ENCODE peak calls at places on chromosomes 2 and 18, in nine cellular contexts. E is K562; J is GM23248; B is ascending aorta; R is right cardiac atrium; I is sigmoid colon; K is CD4-positive, alpha-beta T cell; M is colonic mucosa; V is adrenal gland. N is an unnamed sample.

GRCh38 chr2:155368934-155369333 is 670.4 kb downstream of the KCNJ3 start:
- DNase-seq in V (no peak), J (peak; percentile 32), K (no peak), R (no peak), M (no peak), B (no peak), I (no peak), E (no peak), N (no peak)

GRCh38 chr18:63257453-63257852 is 62.1 kb downstream of the BCL2 start:
- DNase-seq in E (no peak), K (no peak), R (no peak), V (no peak), I (no peak), B (no peak), J (no peak), M (no peak), N (no peak)

GRCh38 chr2:43948370-43948769 is 47.4 kb downstream of the LRPPRC start:
- DNase-seq in J (no peak), V (no peak), K (no peak), I (no peak), M (no peak), R (no peak), B (no peak), E (no peak), N (no peak)

GRCh38 chr2:220144411-220144810 is 517.0 kb downstream of the SLC4A3 start:
- DNase-seq in K (no peak), B (no peak), E (no peak), M (no peak), R (peak; percentile 50), I (no peak), V (no peak), J (peak; percentile 81), N (no peak)

GRCh38 chr2:216294305-216294704 is 78.0 kb downstream of the MARCHF4 start:
- DNase-seq in M (no peak), E (no peak), K (no peak), V (no peak), I (no peak), R (no peak), J (no peak), B (no peak), N (no peak)

GRCh38 chr18:2847341-2848144 is 737 bp downstream of the EMILIN2 start:
- DNase-seq in R (peak; percentile 78), E (peak; percentile 61), J (peak; percentile 68), I (peak; percentile 68), M (no peak), K (no peak), B (peak; percentile 73), V (no peak), N (no peak)

GRCh38 chr18:55387139-55387984 is 200.6 kb downstream of the TCF4 start:
- DNase-seq in V (peak; percentile 51), J (no peak), I (no peak), B (no peak), K (no peak), E (peak; percentile 26), M (no peak), R (no peak), N (no peak)

GRCh38 chr2:235793163-235793752 is 299.4 kb downstream of the AGAP1 start:
- DNase-seq in K (no peak), E (no peak), V (no peak), J (peak; percentile 69), R (no peak), B (no peak), M (no peak), I (peak; percentile 58), N (no peak)

GRCh38 chr18:11728247-11728646 is 39.2 kb downstream of the GNAL start:
- DNase-seq in V (no peak), B (no peak), M (no peak), I (no peak), R (no peak), E (no peak), K (no peak), J (no peak), N (no peak)

GRCh38 chr2:96554293-96555145 is 18.0 kb downstream of the ARID5A start:
- DNase-seq in R (peak; percentile 90), V (peak; percentile 71), J (peak; percentile 76), E (peak; percentile 61), M (peak; percentile 58), K (peak; percentile 69), I (peak; percentile 91), B (peak; percentile 89), N (no peak)

GRCh38 chr2:85367180-85367579 is 12.6 kb downstream of the ELMOD3 start:
- DNase-seq in E (no peak), K (no peak), I (no peak), B (no peak), R (no peak), M (no peak), J (no peak), V (no peak), N (no peak)

GRCh38 chr18:75276813-75277628 is 66.4 kb downstream of the TSHZ1 start:
- DNase-seq in E (no peak), V (no peak), M (no peak), J (peak; percentile 77), I (no peak), R (no peak), B (no peak), K (no peak), N (no peak)

GRCh38 chr2:182103531-182103930 is 117.9 kb downstream of the PPP1R1C start:
- DNase-seq in R (no peak), I (no peak), E (no peak), V (no peak), B (no peak), M (no peak), K (no peak), J (peak; percentile 19), N (no peak)

GRCh38 chr2:216796096-216796840 is 63.6 kb downstream of the TNP1 start:
- DNase-seq in I (no peak), E (no peak), K (no peak), J (no peak), V (no peak), B (no peak), M (no peak), R (no peak), N (no peak)

GRCh38 chr2:40485319-40485718 is 33.4 kb upstream of the SLC8A1 start:
- DNase-seq in R (no peak), B (no peak), V (no peak), J (no peak), I (no peak), K (no peak), M (no peak), E (no peak), N (no peak)

GRCh38 chr2:40487592-40487991 is 35.7 kb upstream of the SLC8A1 start:
- DNase-seq in I (no peak), K (no peak), E (no peak), B (no peak), J (peak; percentile 9), R (peak; percentile 21), V (no peak), M (no peak), N (no peak)

GRCh38 chr2:40488101-40488598 is 36.3 kb upstream of the SLC8A1 start:
- DNase-seq in I (no peak), K (no peak), R (no peak), M (no peak), J (peak; percentile 73), V (no peak), B (no peak), E (no peak), N (no peak)

GRCh38 chr2:40489678-40489960 is 37.7 kb upstream of the SLC8A1 start:
- DNase-seq in V (no peak), J (no peak), K (no peak), I (no peak), M (no peak), E (no peak), R (no peak), B (no peak), N (no peak)

DNA sequence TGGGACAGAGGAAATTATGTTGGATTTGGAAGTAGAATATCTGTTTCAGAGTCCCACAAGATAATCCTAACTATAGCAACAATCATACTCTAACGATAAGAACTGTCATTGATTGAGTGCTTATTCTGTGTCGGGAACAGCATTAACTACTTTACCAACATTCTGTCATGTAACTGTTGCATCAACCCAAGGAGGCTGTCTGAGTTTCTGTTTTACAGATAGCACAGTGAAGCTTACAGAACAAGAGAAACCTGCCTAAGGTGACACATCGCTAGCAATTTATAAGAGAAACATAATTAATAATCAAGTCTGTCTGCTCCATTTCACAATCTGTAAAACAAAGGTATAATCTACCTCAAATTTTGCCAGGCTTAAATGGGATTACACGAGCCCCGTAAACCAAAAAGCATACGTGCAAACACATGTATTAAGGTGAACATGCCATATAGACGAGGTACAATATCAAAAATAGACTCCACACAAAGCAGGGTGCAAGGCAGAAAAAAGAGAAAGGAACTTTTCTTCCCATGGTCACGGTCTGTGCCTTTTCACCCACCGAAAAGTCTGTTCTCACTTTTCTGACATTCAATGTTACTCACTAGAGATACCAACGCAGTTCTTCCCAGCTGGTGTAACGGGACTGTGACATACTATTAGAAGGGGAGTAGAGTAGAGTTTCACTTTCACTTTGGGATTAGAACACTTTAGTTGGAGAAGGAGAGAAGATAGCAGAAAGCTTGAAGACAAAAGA is 37.2 kb upstream of the SLC8A1 start:
- DNase-seq in M (no peak), E (no peak), B (no peak), I (peak; percentile 64), R (no peak), J (peak; percentile 58), V (no peak), K (no peak), N (no peak)
- H3K27ac ChIP-seq in M (peak overlapping the region; percentile 45), E (no peak overlapping the region), B (no peak overlapping the region), I (peak overlapping the region; percentile 75), R (peak overlapping the region; percentile 66), J (no peak overlapping the region), V (no peak overlapping the region), K (no peak overlapping the region), N (peak overlapping the region; percentile 30)

DNA sequence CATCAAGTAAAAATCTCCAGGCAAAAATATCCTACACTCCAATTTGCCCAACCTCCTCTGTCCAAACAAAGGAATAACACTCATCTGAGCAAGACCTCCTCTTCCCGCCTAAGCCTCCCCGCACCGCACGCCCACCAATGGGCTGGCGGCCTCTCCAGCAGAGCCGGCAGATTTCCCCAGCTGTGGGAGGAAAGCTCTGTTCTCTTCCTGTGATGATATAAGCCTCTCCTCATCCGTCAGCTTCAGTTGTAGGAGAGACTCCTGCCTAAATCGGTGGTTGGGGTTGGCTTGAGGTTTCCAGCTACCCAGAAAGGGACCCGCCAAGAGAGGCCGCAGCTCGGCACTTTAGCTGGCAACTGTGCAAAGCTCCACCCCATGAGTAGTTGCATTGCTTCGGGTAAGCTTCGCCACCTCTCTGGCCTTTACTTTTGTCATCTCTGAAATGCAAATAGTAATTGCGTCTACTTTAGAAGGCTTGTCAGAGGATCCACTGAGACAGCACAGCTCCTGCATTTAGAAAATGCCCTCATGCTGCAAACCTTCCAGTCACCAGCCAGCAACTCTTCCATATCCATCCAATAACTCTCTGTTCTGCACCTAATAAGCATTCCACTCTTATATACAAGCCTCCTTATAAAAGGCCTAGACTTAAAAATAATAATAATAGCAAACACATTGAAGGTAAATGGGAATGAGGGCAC is 146.4 kb downstream of the MYT1L start:
- DNase-seq in E (no peak), M (no peak), J (no peak), I (no peak), V (no peak), K (no peak), B (no peak), R (no peak), N (no peak)
- H3K9me3 ChIP-seq in E (no peaks in the 10 kb centered on the region), M (no peaks in the 10 kb centered on the region), J (no peaks in the 10 kb centered on the region), I (no peaks in the 10 kb centered on the region), V (no peaks in the 10 kb centered on the region), K (no peaks in the 10 kb centered on the region), B (no peaks in the 10 kb centered on the region), R (no peaks in the 10 kb centered on the region), N (no peaks in the 10 kb centered on the region)

GRCh38 chr2:132415256-132416079 is 1.1 kb upstream of the GPR39 start:
- DNase-seq in J (peak; percentile 55), B (no peak), R (no peak), I (no peak), M (peak; percentile 33), K (no peak), V (no peak), E (no peak), N (no peak)
- H3K27ac ChIP-seq in J (peak overlapping the region; percentile 85), B (no peak overlapping the region), R (no peak overlapping the region), I (peak overlapping the region; percentile 9), M (peak overlapping the region; percentile 93), K (no peak overlapping the region), V (no peak overlapping the region), E (no peak overlapping the region), N (peak overlapping the region; percentile 82)

GRCh38 chr2:125185691-125186270 is 1160.7 kb downstream of the CNTNAP5 start:
- DNase-seq in J (no peak), R (no peak), B (no peak), E (no peak), I (no peak), K (no peak), V (no peak), M (no peak), N (no peak)
- H3K9me3 ChIP-seq in J (no peaks in the 10 kb centered on the region), R (no peaks in the 10 kb centered on the region), B (no peaks in the 10 kb centered on the region), E (no peaks in the 10 kb centered on the region), I (no peaks in the 10 kb centered on the region), K (no peaks in the 10 kb centered on the region), V (no peaks in the 10 kb centered on the region), M (no peaks in the 10 kb centered on the region), N (no peaks in the 10 kb centered on the region)